ENCODE peak calls at places on chromosomes 13 and 19, in eight cellular contexts. T is HAP-1, G is right atrium auricular region, F is stomach, V is GM23338, O is body of pancreas, S is transverse colon, Q is suprapubic skin. B is an unnamed sample.

GRCh38 chr13:110396476-110396875 is 89.4 kb downstream of the COL4A2 start:
- DNase-seq in T (no peak), G (no peak), F (no peak), V (no peak), O (no peak), S (no peak), Q (no peak), B (no peak)

GRCh38 chr19:17834350-17835181 is 13.2 kb downstream of the JAK3 start:
- DNase-seq in T (no peak), G (no peak), F (no peak), V (peak; percentile 74), O (no peak), S (no peak), Q (no peak), B (peak; percentile 74)

GRCh38 chr13:103277959-103278673 is 211.9 kb upstream of the SLC10A2 start:
- DNase-seq in T (no peak), G (no peak), F (no peak), V (no peak), O (no peak), S (no peak), Q (no peak), B (no peak)

GRCh38 chr13:50198508-50198907 is 183.3 kb downstream of the KCNRG start:
- DNase-seq in T (no peak), G (no peak), F (no peak), V (no peak), O (no peak), S (no peak), Q (no peak), B (no peak)

GRCh38 chr19:8307400-8307964 is 676 bp downstream of the CD320 start:
- DNase-seq in T (peak; percentile 10), G (peak; percentile 58), F (peak; percentile 25), V (peak; percentile 45), O (no peak), S (peak; percentile 24), Q (peak; percentile 76), B (peak; percentile 78)

GRCh38 chr13:99655351-99656091 is 154.2 kb downstream of the TM9SF2 start:
- DNase-seq in T (no peak), G (no peak), F (no peak), V (no peak), O (no peak), S (no peak), Q (no peak), B (no peak)

GRCh38 chr13:22812793-22813192 is 368.0 kb upstream of the SGCG start:
- DNase-seq in T (no peak), G (no peak), F (peak; percentile 63), V (no peak), O (no peak), S (peak; percentile 15), Q (no peak), B (no peak)

GRCh38 chr19:13055213-13056051 is 47.2 kb downstream of the LYL1 start:
- DNase-seq in T (no peak), G (peak; percentile 91), F (peak; percentile 52), V (peak; percentile 68), O (peak; percentile 53), S (peak; percentile 54), Q (peak; percentile 91), B (peak; percentile 91)

GRCh38 chr19:41740415-41741243 is 14.7 kb upstream of the CEACAM6 start:
- DNase-seq in T (no peak), G (no peak), F (no peak), V (peak; percentile 21), O (no peak), S (no peak), Q (no peak), B (no peak)

GRCh38 chr19:19232231-19232630 is 20.5 kb downstream of the NCAN start:
- DNase-seq in T (no peak), G (no peak), F (no peak), V (no peak), O (no peak), S (no peak), Q (no peak), B (peak; percentile 47)

GRCh38 chr13:95509521-95510315 is 42.8 kb upstream of the CLDN10 start:
- DNase-seq in T (no peak), G (no peak), F (no peak), V (no peak), O (no peak), S (no peak), Q (no peak), B (no peak)

GRCh38 chr19:54047626-54048025 is 16.1 kb downstream of the VSTM1 start:
- DNase-seq in T (no peak), G (no peak), F (no peak), V (no peak), O (no peak), S (no peak), Q (no peak), B (no peak)

GRCh38 chr13:45413826-45414312 is 4.3 kb downstream of the SLC25A30 start:
- DNase-seq in T (no peak), G (no peak), F (no peak), V (no peak), O (no peak), S (no peak), Q (no peak), B (no peak)

GRCh38 chr19:47111081-47111589 is 2.4 kb downstream of the ZC3H4 start:
- DNase-seq in T (peak; percentile 73), G (no peak), F (peak; percentile 34), V (no peak), O (peak; percentile 31), S (peak; percentile 41), Q (no peak), B (no peak)

DNA sequence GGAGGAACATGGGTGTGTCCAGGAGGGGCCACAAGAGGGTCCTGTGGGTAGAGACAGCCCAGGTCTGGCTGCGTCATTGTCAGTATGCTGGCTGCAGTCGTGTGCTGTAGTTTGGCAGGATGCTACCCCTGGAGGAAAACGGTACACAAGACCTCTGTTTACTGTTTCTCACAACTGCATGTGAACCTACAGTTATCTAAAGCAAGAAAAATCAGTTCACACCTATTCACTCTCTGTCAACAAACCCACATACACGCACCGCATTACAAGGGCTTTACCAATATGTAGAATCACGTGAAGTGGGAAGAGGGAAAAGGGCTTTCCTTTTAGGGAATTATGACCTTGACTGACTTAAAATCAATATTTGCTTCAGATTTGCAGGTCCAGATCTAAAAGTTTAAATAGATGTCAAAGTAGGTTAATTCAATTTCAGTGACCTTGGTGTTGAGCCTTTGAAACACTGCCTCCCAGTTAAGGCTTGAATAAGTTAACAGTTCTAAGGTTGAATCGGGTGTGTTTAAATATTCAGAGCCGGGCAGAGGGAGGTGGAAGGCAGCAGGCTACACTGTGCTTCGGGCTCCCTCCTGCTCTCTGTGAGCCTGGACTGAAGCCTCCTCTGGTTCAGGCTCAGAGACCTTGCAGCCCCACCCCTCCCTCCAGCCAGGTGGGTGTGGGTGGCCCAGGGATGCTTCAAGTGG is 17.2 kb upstream of the MCF2L start:
- DNase-seq in T (no peak), G (no peak), F (no peak), V (no peak), O (peak; percentile 6), S (no peak), Q (peak; percentile 58), B (no peak)
- H3K27me3 ChIP-seq in T (peaks cover 12% of the 10 kb centered on the region), G (no peaks in the 10 kb centered on the region), F (no peaks in the 10 kb centered on the region), V (no peaks in the 10 kb centered on the region), O (no peaks in the 10 kb centered on the region), S (no peaks in the 10 kb centered on the region), Q (no peaks in the 10 kb centered on the region), B (no peaks in the 10 kb centered on the region)

GRCh38 chr13:44142911-44143665 is 230.5 kb upstream of the SERP2 start:
- DNase-seq in T (no peak), G (no peak), F (no peak), V (no peak), O (no peak), S (no peak), Q (no peak), B (no peak)
- H3K4me3 ChIP-seq in T (peak overlapping the region; percentile 43), G (peak overlapping the region; percentile 57), F (peak overlapping the region; percentile 55), V (peak overlapping the region; percentile 62), O (peak overlapping the region; percentile 14), S (peak overlapping the region; percentile 43), Q (peak overlapping the region; percentile 60), B (no peak overlapping the region)

GRCh38 chr19:4233282-4233853 is 4.0 kb downstream of the EBI3 start:
- DNase-seq in T (peak; percentile 84), G (no peak), F (peak; percentile 54), V (peak; percentile 84), O (peak; percentile 38), S (peak; percentile 57), Q (no peak), B (peak; percentile 92)

GRCh38 chr19:4232614-4233281 is 3.4 kb downstream of the EBI3 start:
- DNase-seq in T (no peak), G (no peak), F (no peak), V (no peak), O (no peak), S (no peak), Q (no peak), B (peak; percentile 62)

GRCh38 chr19:4238831-4239230 is 8.0 kb upstream of the YJU2 start:
- DNase-seq in T (no peak), G (no peak), F (no peak), V (no peak), O (no peak), S (no peak), Q (no peak), B (no peak)

GRCh38 chr19:4234862-4235201 is 5.5 kb downstream of the EBI3 start:
- DNase-seq in T (no peak), G (no peak), F (no peak), V (no peak), O (no peak), S (no peak), Q (no peak), B (no peak)

DNA sequence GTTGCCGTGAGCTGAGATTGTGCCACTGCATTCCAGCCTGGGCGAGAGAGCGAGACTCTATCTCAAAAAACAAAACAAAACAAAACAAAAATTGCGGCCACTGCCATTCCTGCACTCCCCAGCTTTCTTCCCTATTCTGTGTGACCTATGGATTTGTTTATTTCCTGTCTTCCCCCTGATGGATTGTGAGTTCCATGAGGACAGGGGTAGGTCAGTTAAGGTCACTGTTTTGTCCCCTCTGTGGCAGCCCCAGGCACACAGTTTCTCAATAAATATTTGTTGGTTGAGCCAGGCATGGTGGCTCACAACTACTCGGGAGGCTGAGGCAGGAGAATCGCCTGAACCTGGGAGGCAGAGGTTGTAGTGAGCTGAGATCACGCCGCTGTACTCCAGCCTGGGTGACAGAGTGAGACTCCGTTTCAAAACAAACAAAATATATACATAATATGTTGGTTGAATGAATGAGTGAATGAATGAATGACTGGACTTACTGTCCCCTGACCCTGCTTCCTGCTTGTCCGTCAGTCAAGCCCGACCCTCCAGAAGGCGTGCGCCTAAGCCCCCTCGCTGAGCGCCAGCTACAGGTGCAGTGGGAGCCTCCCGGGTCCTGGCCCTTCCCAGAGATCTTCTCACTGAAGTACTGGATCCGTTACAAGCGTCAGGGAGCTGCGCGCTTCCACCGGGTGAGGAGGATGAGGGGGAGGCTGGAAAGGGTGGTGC is 5.0 kb downstream of the EBI3 start:
- DNase-seq in T (no peak), G (no peak), F (no peak), V (no peak), O (no peak), S (no peak), Q (no peak), B (peak; percentile 59)
- H3K36me3 ChIP-seq in T (no peaks in the 10 kb centered on the region), G (no peaks in the 10 kb centered on the region), F (no peaks in the 10 kb centered on the region), V (no peaks in the 10 kb centered on the region), O (no peaks in the 10 kb centered on the region), S (no peaks in the 10 kb centered on the region), Q (no peaks in the 10 kb centered on the region), B (no peaks in the 10 kb centered on the region)

GRCh38 chr19:15787611-15788155 is at the start of gene OR10H5:
- DNase-seq in T (no peak), G (no peak), F (no peak), V (no peak), O (no peak), S (no peak), Q (no peak), B (no peak)
- H3K27me3 ChIP-seq in T (no peaks in the 10 kb centered on the region), G (no peaks in the 10 kb centered on the region), F (no peaks in the 10 kb centered on the region), V (no peaks in the 10 kb centered on the region), O (no peaks in the 10 kb centered on the region), S (no peaks in the 10 kb centered on the region), Q (peaks cover 8% of the 10 kb centered on the region), B (no peaks in the 10 kb centered on the region)

B was measured in H7.